ENCODE peak calls at places on chromosomes 1 and 21, in five cellular contexts. X is upper lobe of left lung, B is adrenal gland, I is suprapubic skin, U is breast epithelium. G is an unnamed sample. For H3K9me3, the result is how much of the 10 kb centered on the place peaks cover.

GRCh38 chr1:232897949-232898465 is 52.4 kb upstream of the NTPCR start:
- DNase-seq in I (no peak), B (no peak), U (no peak), X (no peak), G (no peak)

GRCh38 chr1:225819346-225820192 is 9.6 kb downstream of the EPHX1 start:
- DNase-seq in I (no peak), B (peak), U (no peak), X (no peak), G (no peak)

GRCh38 chr1:35058990-35059389 is 20.2 kb upstream of the ZMYM1 start:
- DNase-seq in U (no peak), I (no peak), X (no peak), B (no peak), G (no peak)

GRCh38 chr1:231442735-231443134 is 20.6 kb upstream of the EGLN1 start:
- DNase-seq in B (no peak), I (no peak), U (no peak), X (no peak), G (no peak)

GRCh38 chr21:17585875-17586450 is 26.7 kb downstream of the BTG3 start:
- DNase-seq in X (no peak), I (no peak), B (no peak), U (no peak), G (no peak)

GRCh38 chr1:206589206-206589605 is 23.1 kb downstream of the EIF2D start:
- DNase-seq in I (no peak), B (peak), X (no peak), U (no peak), G (no peak)

GRCh38 chr1:55384589-55385136 is 169.5 kb upstream of the USP24 start:
- DNase-seq in I (no peak), B (no peak), X (no peak), U (no peak), G (no peak)

GRCh38 chr1:227899141-227899819 is 48.5 kb downstream of the WNT9A start:
- DNase-seq in I (peak), U (peak), X (peak), B (no peak), G (no peak)

GRCh38 chr1:207745839-207746767 is 5.8 kb upstream of the CD46 start:
- DNase-seq in I (no peak), B (no peak), U (no peak), X (no peak), G (no peak)

GRCh38 chr1:187763976-187764375 is 935.2 kb downstream of the PLA2G4A start:
- DNase-seq in X (no peak), I (no peak), U (no peak), B (no peak), G (no peak)

GRCh38 chr1:53388963-53389362 is 61.1 kb upstream of the LRP8 start:
- DNase-seq in I (no peak), B (no peak), U (no peak), X (no peak), G (no peak)

GRCh38 chr1:224579526-224579925 is 36.6 kb upstream of the CNIH3 start:
- DNase-seq in U (no peak), I (no peak), B (no peak), X (no peak), G (no peak)

GRCh38 chr1:9129391-9130041 is 614 bp upstream of the GPR157 start:
- DNase-seq in X (peak), B (peak), I (peak), U (peak), G (peak)

GRCh38 chr1:215083408-215083961 is 948 bp downstream of the KCNK2 start:
- DNase-seq in I (peak), U (no peak), B (peak), X (no peak), G (peak)

GRCh38 chr21:21463456-21463855 is 465.2 kb downstream of the NCAM2 start:
- DNase-seq in I (no peak), U (no peak), X (no peak), B (no peak), G (no peak)

GRCh38 chr1:172254521-172255222 is 165.8 kb upstream of the C1orf105 start:
- DNase-seq in B (no peak), X (no peak), I (no peak), U (no peak), G (no peak)

GRCh38 chr1:228218513-228219244 is 10.8 kb downstream of the OBSCN start:
- DNase-seq in B (no peak), U (no peak), I (no peak), X (no peak), G (no peak)

GRCh38 chr1:185574139-185574835 is 159.9 kb upstream of the HMCN1 start:
- DNase-seq in X (no peak), B (no peak), I (no peak), U (no peak), G (no peak)

GRCh38 chr1:116771997-116772647 is 17.9 kb downstream of the CD2 start:
- DNase-seq in I (no peak), B (no peak), X (no peak), U (no peak), G (no peak)

GRCh38 chr21:46150073-46150472 is 5.3 kb downstream of the FTCD start:
- DNase-seq in B (peak), U (peak), I (peak), X (peak), G (peak)

GRCh38 chr1:100631015-100631521 is 88.5 kb upstream of the VCAM1 start:
- DNase-seq in U (no peak), B (no peak), I (no peak), X (no peak), G (no peak)

GRCh38 chr1:167440345-167440744 is 78.0 kb downstream of the CD247 start:
- DNase-seq in U (no peak), B (no peak), X (no peak), I (peak), G (no peak)

GRCh38 chr1:151993734-151994496 is at the start of gene S100A10:
- DNase-seq in I (peak), X (peak), B (peak), U (peak), G (peak)

GRCh38 chr1:1385931-1386330 is 10.9 kb upstream of the AURKAIP1 start:
- DNase-seq in I (no peak), X (no peak), B (no peak), U (no peak), G (no peak)

GRCh38 chr1:1390675-1391074 is 8.5 kb downstream of the CCNL2 start:
- DNase-seq in X (no peak), B (no peak), U (no peak), I (no peak), G (no peak)

GRCh38 chr1:1391225-1391624 is 7.9 kb downstream of the CCNL2 start:
- DNase-seq in B (no peak), X (no peak), U (no peak), I (no peak), G (no peak)

GRCh38 chr1:1388078-1388472 is 11.1 kb downstream of the CCNL2 start:
- DNase-seq in X (no peak), U (no peak), B (no peak), I (no peak), G (no peak)

GRCh38 chr1:1387098-1388077 is 11.7 kb downstream of the CCNL2 start:
- DNase-seq in B (no peak), I (no peak), X (no peak), U (no peak), G (no peak)
- TF ChIP-seq POLR2A in B (no peak), I (no peak), X (no peak), U (no peak), G (no peak)

DNA sequence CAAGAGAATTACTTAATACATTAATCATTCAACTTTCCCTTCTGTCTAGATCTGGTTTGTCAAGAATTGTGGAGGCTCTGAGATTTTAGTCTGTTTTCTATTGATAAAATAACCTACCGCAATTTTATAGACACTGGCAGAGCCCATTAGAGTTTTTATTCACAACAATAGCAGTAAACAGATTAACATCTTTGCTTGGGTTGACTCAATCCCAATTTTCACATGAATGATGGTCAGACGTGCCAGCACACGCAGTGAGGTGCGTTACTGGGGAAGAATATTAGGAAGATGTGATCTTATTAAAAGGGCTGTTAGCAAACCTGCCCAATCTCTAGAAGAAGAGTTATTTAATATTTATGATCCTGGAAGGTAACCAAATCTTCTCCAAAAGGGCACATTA is 736.6 kb downstream of the MRPL39 start:
- DNase-seq in X (no peak), I (no peak), U (no peak), B (no peak), G (no peak)
- H3K9me3 ChIP-seq in X (under half), I (under half), U (under half), B (under half), G (under half)

DNA sequence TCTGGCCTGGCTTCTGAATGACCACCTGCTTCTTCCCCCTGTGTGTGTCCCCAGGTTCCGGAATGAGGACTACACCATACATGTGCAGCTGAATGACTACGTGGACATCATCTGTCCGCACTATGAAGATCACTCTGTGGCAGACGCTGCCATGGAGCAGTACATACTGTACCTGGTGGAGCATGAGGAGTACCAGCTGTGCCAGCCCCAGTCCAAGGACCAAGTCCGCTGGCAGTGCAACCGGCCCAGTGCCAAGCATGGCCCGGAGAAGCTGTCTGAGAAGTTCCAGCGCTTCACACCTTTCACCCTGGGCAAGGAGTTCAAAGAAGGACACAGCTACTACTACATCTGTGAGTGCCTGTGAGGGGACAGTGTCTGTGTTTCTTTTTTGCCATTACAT is 3.6 kb downstream of the EFNA1 start:
- DNase-seq in I (no peak), U (no peak), X (peak), B (no peak), G (no peak)
- TF ChIP-seq POLR2A in I (no peak), U (no peak), X (peak), B (no peak), G (no peak)

GRCh38 chr1:3003039-3003940 is 18.0 kb upstream of the ACTRT2 start:
- DNase-seq in U (peak), B (no peak), X (peak), I (no peak), G (no peak)

GRCh38 chr1:3005771-3006170 is 15.5 kb upstream of the ACTRT2 start:
- DNase-seq in B (no peak), X (peak), I (no peak), U (peak), G (no peak)

GRCh38 chr1:3004285-3005205 is 16.7 kb upstream of the ACTRT2 start:
- DNase-seq in I (no peak), B (no peak), X (peak), U (peak), G (no peak)

GRCh38 chr1:3002349-3003038 is 18.8 kb upstream of the ACTRT2 start:
- DNase-seq in X (peak), B (no peak), I (peak), U (peak), G (no peak)

DNA sequence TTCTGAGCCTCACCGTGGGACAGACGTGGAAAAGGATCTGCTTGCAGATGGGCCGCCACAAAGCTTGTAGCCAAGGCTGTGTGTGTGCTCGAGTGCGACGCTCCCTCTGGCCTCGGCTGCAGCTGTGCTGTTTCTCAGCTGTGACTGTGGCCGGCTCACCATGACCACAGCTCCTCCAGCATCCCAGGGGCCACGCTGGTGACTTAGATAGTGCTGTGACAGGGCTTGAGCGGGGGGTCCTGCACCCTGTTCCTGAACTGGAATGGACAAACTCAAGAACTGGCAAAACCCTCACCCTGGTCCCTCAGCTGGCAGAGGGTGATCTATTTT is 17.4 kb upstream of the ACTRT2 start:
- DNase-seq in X (peak), U (peak), I (no peak), B (no peak), G (no peak)
- H3K9me3 ChIP-seq in X (under half), U (under half), I (under half), B (under half), G (under half)

GRCh38 chr1:26861889-26862371 is 1.0 kb upstream of the SFN start:
- DNase-seq in X (peak), U (no peak), B (no peak), I (no peak), G (no peak)

GRCh38 chr1:26863677-26864060 is 720 bp downstream of the SFN start:
- DNase-seq in I (no peak), X (no peak), U (no peak), B (no peak), G (no peak)

GRCh38 chr1:26864610-26865480 is 1.9 kb downstream of the SFN start:
- DNase-seq in X (peak), B (peak), U (peak), I (peak), G (peak)

GRCh38 chr1:26861286-26861701 is 1.7 kb upstream of the SFN start:
- DNase-seq in X (no peak), I (no peak), U (no peak), B (no peak), G (no peak)

DNA sequence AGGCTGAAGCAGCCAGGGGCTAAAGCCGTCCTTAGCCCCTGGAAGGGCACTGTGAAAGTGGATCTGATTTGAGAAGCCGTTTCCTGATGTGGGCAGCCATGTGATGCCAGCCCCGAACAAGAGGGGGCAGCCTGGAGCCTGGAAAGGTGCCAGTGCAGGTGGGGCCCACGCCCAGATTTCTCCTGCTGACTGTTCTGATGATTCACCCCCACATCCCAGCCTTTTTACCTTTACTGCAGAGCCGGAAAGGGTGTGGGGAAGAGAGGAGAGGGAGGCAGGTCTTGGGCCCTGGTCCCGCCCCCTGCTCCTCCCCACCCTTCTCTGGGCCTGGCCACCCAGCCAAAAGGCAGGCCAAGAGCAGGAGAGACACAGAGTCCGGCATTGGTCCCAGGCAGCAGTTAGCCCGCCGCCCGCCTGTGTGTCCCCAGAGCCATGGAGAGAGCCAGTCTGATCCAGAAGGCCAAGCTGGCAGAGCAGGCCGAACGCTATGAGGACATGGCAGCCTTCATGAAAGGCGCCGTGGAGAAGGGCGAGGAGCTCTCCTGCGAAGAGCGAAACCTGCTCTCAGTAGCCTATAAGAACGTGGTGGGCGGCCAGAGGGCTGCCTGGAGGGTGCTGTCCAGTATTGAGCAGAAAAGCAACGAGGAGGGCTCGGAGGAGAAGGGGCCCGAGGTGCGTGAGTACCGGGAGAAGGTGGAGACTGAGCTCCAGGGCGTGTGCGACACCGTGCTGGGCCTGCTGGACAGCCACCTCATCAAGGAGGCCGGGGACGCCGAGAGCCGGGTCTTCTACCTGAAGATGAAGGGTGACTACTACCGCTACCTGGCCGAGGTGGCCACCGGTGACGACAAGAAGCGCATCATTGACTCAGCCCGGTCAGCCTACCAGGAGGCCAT is at the start of gene SFN:
- DNase-seq in X (peak), B (no peak), U (peak), I (peak), G (no peak)
- TF ChIP-seq POLR2A in X (peak), B (no peak), U (peak), I (no peak), G (no peak)

DNA sequence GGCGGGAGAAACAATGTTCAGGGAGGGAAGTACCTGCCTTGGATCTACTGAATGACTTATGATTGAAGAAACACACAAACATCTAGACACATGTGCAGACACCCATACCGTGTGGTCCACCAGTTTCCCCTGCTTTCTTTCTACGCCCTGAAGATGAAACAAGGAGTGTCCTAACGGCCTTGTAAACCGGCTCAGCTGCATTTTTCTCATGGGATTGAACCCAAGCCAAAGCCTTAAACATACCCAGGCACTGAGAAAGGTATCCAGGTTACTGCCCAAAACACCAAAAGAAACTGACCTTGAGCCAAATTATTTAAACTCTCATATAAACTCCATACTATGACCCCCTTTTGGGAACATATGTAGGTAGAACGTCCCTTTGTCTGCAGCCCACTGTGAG is 630.0 kb upstream of the RGS18 start:
- DNase-seq in B (no peak), I (no peak), U (no peak), X (no peak), G (no peak)
- H3K9me3 ChIP-seq in B (under half), I (under half), U (under half), X (under half), G (under half)

G was measured in tibial nerve.